ENCODE peak calls at places on chromosomes 7 and 10, in six cellular contexts. C is upper lobe of right lung; E is heart right ventricle; V is activated CD4-positive, alpha-beta T cell treated with anti-CD3 and anti-CD28 coated beads, Interleukin-2, amount 10 ng/mL, durations not matched to agents 7 days and 5 days; U is hepatocyte; Y is NCI-H1417. O is an unnamed sample.

GRCh38 chr7:135713836-135714470 is 14.0 kb downstream of the SLC13A4 start:
- DNase-seq in C (no peak), E (no peak), V (no peak), U (no peak), Y (no peak), O (no peak)

GRCh38 chr7:19400771-19401254 is 255.6 kb upstream of the FERD3L start:
- DNase-seq in C (no peak), E (no peak), V (no peak), U (no peak), Y (no peak), O (no peak)

GRCh38 chr7:151051108-151051507 is 2.8 kb downstream of the ASIC3 start:
- DNase-seq in C (peak; percentile 79), E (peak; percentile 36), V (peak; percentile 76), U (peak; percentile 90), Y (no peak), O (no peak)

GRCh38 chr10:131786756-131787605 is 113.8 kb upstream of the PPP2R2D start:
- DNase-seq in C (no peak), E (peak; percentile 17), V (peak; percentile 43), U (peak; percentile 67), Y (peak; percentile 43), O (no peak)

GRCh38 chr10:98446656-98447221 is at the start of gene HPS1:
- DNase-seq in C (peak; percentile 94), E (peak; percentile 79), V (peak; percentile 83), U (peak; percentile 91), Y (peak; percentile 23), O (peak; percentile 69)

GRCh38 chr10:32054087-32054486 is 2.1 kb downstream of the KIF5B start:
- DNase-seq in C (no peak), E (no peak), V (no peak), U (peak; percentile 63), Y (no peak), O (no peak)

GRCh38 chr10:1962025-1962424 is 224.7 kb upstream of the ADARB2 start:
- DNase-seq in C (no peak), E (no peak), V (no peak), U (no peak), Y (peak; percentile 2), O (no peak)

GRCh38 chr7:159328096-159328495 is 183.4 kb upstream of the VIPR2 start:
- DNase-seq in C (no peak), E (no peak), V (no peak), U (no peak), Y (peak; percentile 14), O (no peak)

GRCh38 chr7:47544416-47544815 is 37.5 kb downstream of the TNS3 start:
- DNase-seq in C (no peak), E (no peak), V (no peak), U (no peak), Y (no peak), O (no peak)

GRCh38 chr10:33703897-33704825 is 369.7 kb upstream of the NRP1 start:
- DNase-seq in C (no peak), E (peak; percentile 29), V (no peak), U (no peak), Y (no peak), O (no peak)

GRCh38 chr7:93043393-93043985 is 74.3 kb downstream of the SAMD9 start:
- DNase-seq in C (no peak), E (no peak), V (no peak), U (peak; percentile 28), Y (no peak), O (no peak)

GRCh38 chr10:95290801-95291633 is at the start of gene PDLIM1:
- DNase-seq in C (peak; percentile 92), E (peak; percentile 75), V (peak; percentile 48), U (peak; percentile 93), Y (peak; percentile 20), O (peak; percentile 48)

GRCh38 chr7:93016681-93017349 is 101.0 kb downstream of the SAMD9 start:
- DNase-seq in C (no peak), E (no peak), V (no peak), U (no peak), Y (no peak), O (no peak)

GRCh38 chr7:44107961-44108767 is 4.0 kb downstream of the AEBP1 start:
- DNase-seq in C (no peak), E (no peak), V (no peak), U (no peak), Y (no peak), O (no peak)

GRCh38 chr7:95517458-95517857 is 31.7 kb downstream of the ASB4 start:
- DNase-seq in C (no peak), E (no peak), V (no peak), U (no peak), Y (no peak), O (no peak)

GRCh38 chr7:73519867-73520672 is 2.0 kb downstream of the BAZ1B start:
- DNase-seq in C (no peak), E (no peak), V (peak; percentile 19), U (no peak), Y (no peak), O (no peak)

GRCh38 chr10:132264966-132265877 is 42.5 kb downstream of the STK32C start:
- DNase-seq in C (no peak), E (no peak), V (no peak), U (peak; percentile 39), Y (no peak), O (no peak)

GRCh38 chr7:138116892-138117291 is 40.6 kb downstream of the AKR1D1 start:
- DNase-seq in C (no peak), E (no peak), V (no peak), U (no peak), Y (no peak), O (no peak)

GRCh38 chr7:44347546-44348114 is 22.2 kb upstream of the CAMK2B start:
- DNase-seq in C (no peak), E (peak; percentile 49), V (no peak), U (no peak), Y (no peak), O (no peak)

GRCh38 chr10:11782793-11783557 is 40.2 kb upstream of the PROSER2 start:
- DNase-seq in C (peak; percentile 20), E (no peak), V (peak; percentile 40), U (peak; percentile 87), Y (peak; percentile 45), O (no peak)

GRCh38 chr7:117401293-117402002 is 25.8 kb downstream of the ASZ1 start:
- DNase-seq in C (no peak), E (no peak), V (no peak), U (no peak), Y (no peak), O (no peak)

GRCh38 chr10:79266543-79267312 is 80.5 kb upstream of the PPIF start:
- DNase-seq in C (peak; percentile 84), E (peak; percentile 82), V (no peak), U (peak; percentile 60), Y (no peak), O (no peak)

GRCh38 chr7:41085244-41085643 is 617.6 kb downstream of the INHBA start:
- DNase-seq in C (no peak), E (no peak), V (no peak), U (no peak), Y (no peak), O (no peak)

GRCh38 chr10:2926918-2927660 is 140.3 kb upstream of the PFKP start:
- DNase-seq in C (no peak), E (no peak), V (no peak), U (no peak), Y (no peak), O (no peak)

GRCh38 chr7:4871056-4871680 is 9.3 kb upstream of the PAPOLB start:
- DNase-seq in C (no peak), E (no peak), V (no peak), U (no peak), Y (no peak), O (no peak)

GRCh38 chr10:62159357-62159756 is 109.3 kb downstream of the RTKN2 start:
- DNase-seq in C (no peak), E (no peak), V (no peak), U (no peak), Y (no peak), O (no peak)

GRCh38 chr7:135253851-135254815 is 20.5 kb downstream of the STRA8 start:
- DNase-seq in C (peak; percentile 73), E (peak; percentile 65), V (no peak), U (peak; percentile 32), Y (peak; percentile 80), O (peak; percentile 62)

GRCh38 chr7:47557986-47558670 is 23.8 kb downstream of the TNS3 start:
- DNase-seq in C (no peak), E (no peak), V (no peak), U (peak; percentile 60), Y (no peak), O (no peak)

GRCh38 chr7:34451923-34452322 is 206.1 kb upstream of the NPSR1 start:
- DNase-seq in C (no peak), E (no peak), V (no peak), U (peak; percentile 33), Y (no peak), O (no peak)

GRCh38 chr7:151228024-151228866 is 1.2 kb upstream of the ABCF2 start:
- DNase-seq in C (no peak), E (no peak), V (no peak), U (no peak), Y (no peak), O (no peak)

GRCh38 chr7:112665709-112666108 is 124.5 kb downstream of the TMEM168 start:
- DNase-seq in C (no peak), E (peak; percentile 6), V (no peak), U (peak; percentile 43), Y (no peak), O (no peak)

GRCh38 chr10:115989621-115990020 is 283.4 kb downstream of the GFRA1 start:
- DNase-seq in C (no peak), E (no peak), V (no peak), U (no peak), Y (no peak), O (no peak)

GRCh38 chr10:15784237-15784636 is 64.5 kb upstream of the ITGA8 start:
- DNase-seq in C (no peak), E (no peak), V (no peak), U (peak; percentile 12), Y (no peak), O (no peak)

GRCh38 chr7:867406-868188 is 8.8 kb upstream of the GET4 start:
- DNase-seq in C (peak; percentile 70), E (peak; percentile 43), V (no peak), U (no peak), Y (no peak), O (no peak)

GRCh38 chr7:130893441-130893894 is 159.5 kb upstream of the KLF14 start:
- DNase-seq in C (no peak), E (no peak), V (no peak), U (no peak), Y (no peak), O (no peak)